ENCODE peak calls at places on chromosomes 4 and X, in six cellular contexts. S is H9, K is trophoblast cell, L is H1, V is IMR-90, N is mesenchymal stem cell. Z is an unnamed sample.

GRCh38 chr4:18859468-18859867 is 837.9 kb upstream of the LCORL start:
- DNase-seq in S (no peak), K (no peak), N (no peak), L (no peak), V (no peak), Z (peak)

GRCh38 chr4:112075129-112075753 is 70.0 kb upstream of the FAM241A start:
- DNase-seq in L (no peak), N (peak), S (peak), K (no peak), V (peak), Z (peak)

GRCh38 chr4:2284934-2285664 is 23.2 kb upstream of the MXD4 start:
- DNase-seq in L (no peak), S (no peak), N (peak), V (peak), K (no peak), Z (no peak)

GRCh38 chrX:13087322-13088154 is 43.1 kb upstream of the FAM9C start:
- DNase-seq in L (no peak), V (peak), N (peak), S (no peak), K (no peak), Z (no peak)

GRCh38 chrX:83521905-83522304 is 13.8 kb downstream of the POU3F4 start:
- DNase-seq in N (no peak), L (no peak), K (no peak), V (no peak), S (no peak), Z (no peak)

GRCh38 chrX:130994671-130995070 is 63.5 kb upstream of the ARHGAP36 start:
- DNase-seq in V (peak), L (no peak), N (peak), K (peak), S (no peak), Z (peak)

GRCh38 chr4:69156913-69157312 is 57.6 kb downstream of the UGT2B11 start:
- DNase-seq in K (peak), N (peak), V (no peak), L (no peak), S (peak), Z (no peak)

GRCh38 chr4:54543088-54543795 is 114.5 kb upstream of the KIT start:
- DNase-seq in K (no peak), V (peak), N (peak), S (no peak), L (no peak), Z (no peak)

GRCh38 chr4:3077796-3078195 is 3.3 kb downstream of the HTT start:
- DNase-seq in K (no peak), L (no peak), N (no peak), S (no peak), V (no peak), Z (no peak)

GRCh38 chr4:121789960-121790829 is 10.9 kb upstream of the EXOSC9 start:
- DNase-seq in L (no peak), K (no peak), V (peak), S (no peak), N (no peak), Z (no peak)

GRCh38 chr4:41670530-41670929 is 78.0 kb downstream of the PHOX2B start:
- DNase-seq in K (no peak), S (no peak), N (no peak), V (no peak), L (no peak), Z (no peak)

GRCh38 chr4:24093446-24093845 is 203.6 kb upstream of the PPARGC1A start:
- DNase-seq in N (no peak), L (no peak), S (no peak), K (no peak), V (no peak), Z (no peak)

GRCh38 chr4:151561551-151562256 is 152.7 kb downstream of the FHIP1A start:
- DNase-seq in L (no peak), N (no peak), V (peak), K (no peak), S (no peak), Z (no peak)
- H3K14ac ChIP-seq in L (no peak), N (no peak), V (no peak), K (no peak), S (no peak), Z (no peak)

GRCh38 chr4:95285797-95286196 is 263.0 kb downstream of the UNC5C start:
- DNase-seq in N (no peak), V (no peak), S (no peak), K (no peak), L (no peak), Z (no peak)
- H3K4ac ChIP-seq in N (no peak), V (no peak), S (no peak), K (no peak), L (no peak), Z (no peak)

GRCh38 chrX:105134273-105134672 is 86.2 kb downstream of the TEX13A start:
- DNase-seq in N (no peak), V (no peak), L (no peak), K (no peak), S (no peak), Z (no peak)

GRCh38 chrX:105136786-105137185 is 83.7 kb downstream of the TEX13A start:
- DNase-seq in V (no peak), L (no peak), S (no peak), N (no peak), K (no peak), Z (no peak)
- H4K91ac ChIP-seq in V (no peak), L (no peak), S (no peak), N (no peak), K (no peak), Z (no peak)

DNA sequence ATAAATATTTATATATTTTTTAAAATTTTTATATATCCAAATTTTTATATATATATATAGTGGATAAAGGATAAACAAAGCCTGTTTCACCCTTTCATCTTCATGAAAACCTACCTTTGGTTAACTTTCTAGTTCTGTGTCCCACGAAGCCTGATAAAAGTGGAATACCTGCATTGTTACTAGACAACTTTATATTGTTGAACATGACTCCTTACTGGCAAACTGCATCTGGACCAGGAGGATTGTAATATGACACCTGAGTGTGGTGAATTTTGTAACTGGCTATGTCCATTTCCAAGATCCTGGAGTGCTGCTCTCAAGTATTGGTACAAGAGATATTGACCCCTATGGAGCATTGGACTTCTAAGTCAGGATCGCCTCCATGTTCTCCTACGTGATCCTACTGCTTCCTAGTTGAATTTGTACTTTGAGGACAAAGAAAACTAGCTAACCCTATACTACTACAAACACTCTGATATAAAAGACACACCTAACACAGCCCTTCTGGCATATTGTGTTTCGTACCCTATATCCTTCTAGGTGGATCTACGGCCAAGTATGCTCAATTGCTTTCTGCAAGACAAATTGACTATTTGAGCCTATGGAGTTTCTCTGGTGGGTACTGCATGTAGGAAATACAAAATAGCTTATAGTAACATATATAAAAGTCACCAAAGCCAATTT is 61.3 kb upstream of the PRRG1 start:
- DNase-seq in N (no peak), L (no peak), V (no peak), S (no peak), K (no peak), Z (no peak)
- H3K14ac ChIP-seq in N (no peak), L (no peak), V (no peak), S (no peak), K (no peak), Z (no peak)

GRCh38 chrX:7111518-7111917 is 36.0 kb upstream of the STS start:
- DNase-seq in K (no peak), V (no peak), L (no peak), S (no peak), N (no peak), Z (no peak)

GRCh38 chrX:7108995-7109634 is 38.4 kb upstream of the STS start:
- DNase-seq in N (peak), K (no peak), S (no peak), L (no peak), V (no peak), Z (peak)

GRCh38 chrX:7109838-7110793 is 37.4 kb upstream of the STS start:
- DNase-seq in K (no peak), N (no peak), L (no peak), V (no peak), S (no peak), Z (no peak)

GRCh38 chrX:7112071-7112470 is 35.4 kb upstream of the STS start:
- DNase-seq in K (no peak), N (no peak), V (no peak), L (no peak), S (no peak), Z (no peak)

DNA sequence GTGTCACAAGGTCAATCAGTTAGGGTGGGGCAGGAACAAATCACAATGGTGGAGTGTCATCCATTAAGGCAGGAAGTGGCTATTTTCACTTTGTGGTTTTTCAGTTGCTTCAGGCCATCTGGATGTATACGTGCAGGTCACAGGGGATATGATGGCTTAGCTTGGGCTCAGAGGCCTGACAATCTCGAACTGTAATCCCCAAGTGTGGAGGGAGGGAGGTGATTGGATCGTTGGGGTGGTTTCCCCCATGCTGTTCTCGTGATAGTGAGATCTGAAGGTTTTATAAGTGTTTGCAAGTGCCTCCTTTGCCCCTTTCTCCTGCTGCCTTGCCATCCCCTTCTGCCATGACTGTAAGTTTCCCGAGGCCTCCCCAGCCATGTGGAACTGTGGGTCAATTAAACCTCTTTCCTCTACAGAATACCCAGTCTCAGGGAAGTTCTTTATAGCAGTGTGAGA is 36.7 kb upstream of the STS start:
- DNase-seq in K (no peak), L (no peak), V (no peak), N (no peak), S (no peak), Z (no peak)
- H3K4ac ChIP-seq in K (no peak), L (no peak), V (no peak), N (no peak), S (no peak), Z (no peak)

DNA sequence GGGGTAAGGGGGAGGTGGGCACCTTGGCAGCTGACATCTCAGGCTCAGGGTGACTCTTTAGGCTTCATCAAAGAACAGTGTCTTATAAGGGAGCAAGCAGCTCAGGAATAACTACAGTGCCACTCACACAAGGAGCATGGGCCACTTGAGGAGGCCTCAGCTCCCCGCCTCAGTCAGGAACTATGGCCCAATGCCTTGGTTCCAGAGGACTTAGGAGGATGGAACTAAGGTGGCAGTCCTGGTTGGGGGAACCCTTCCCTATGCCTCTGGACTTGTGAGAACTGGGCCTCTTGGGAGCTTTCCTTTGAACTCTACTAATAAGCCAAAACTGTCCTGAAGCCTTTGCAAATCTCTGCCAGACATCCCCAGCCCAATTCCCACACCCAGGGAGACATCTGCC is 160.6 kb downstream of the EFNB1 start:
- DNase-seq in S (peak), V (no peak), N (no peak), L (no peak), K (no peak), Z (no peak)
- H4K91ac ChIP-seq in S (no peak), V (peak), N (peak), L (no peak), K (peak), Z (no peak)

DNA sequence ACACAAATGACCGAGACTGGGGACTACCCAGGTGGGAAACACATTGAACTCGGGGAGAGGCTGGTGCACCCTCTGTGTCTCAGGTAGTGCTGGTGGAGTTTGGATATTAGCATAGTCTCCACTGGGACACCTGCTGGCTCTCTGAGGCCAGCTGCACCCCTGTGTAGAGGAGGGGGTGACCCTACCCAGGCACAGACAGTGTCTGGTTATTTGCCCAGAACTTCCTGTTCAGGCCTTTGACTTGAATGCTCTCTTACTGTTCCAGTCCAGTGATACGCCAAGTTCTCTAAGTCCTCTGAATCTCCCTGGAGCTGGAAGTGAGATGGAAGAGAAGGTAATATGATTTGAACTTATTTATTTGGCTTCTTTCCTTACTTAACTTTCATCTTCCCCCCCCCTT is 76.9 kb downstream of the AASDH start:
- DNase-seq in S (no peak), L (no peak), N (no peak), V (no peak), K (no peak), Z (no peak)
- H3K14ac ChIP-seq in S (no peak), L (no peak), N (no peak), V (no peak), K (no peak), Z (no peak)

GRCh38 chr4:153927546-153927945 is 138.7 kb upstream of the SFRP2 start:
- DNase-seq in N (no peak), S (no peak), L (no peak), V (no peak), K (no peak), Z (no peak)

GRCh38 chr4:153931804-153932203 is 142.9 kb upstream of the SFRP2 start:
- DNase-seq in L (no peak), N (peak), K (no peak), V (no peak), S (no peak), Z (no peak)

GRCh38 chr4:153933851-153934688 is 145.2 kb upstream of the SFRP2 start:
- DNase-seq in K (no peak), V (no peak), N (no peak), L (no peak), S (no peak), Z (no peak)

GRCh38 chr4:153934689-153935017 is 145.8 kb upstream of the SFRP2 start:
- DNase-seq in V (no peak), N (peak), L (no peak), S (no peak), K (no peak), Z (no peak)

GRCh38 chr4:153929651-153930050 is 140.8 kb upstream of the SFRP2 start:
- DNase-seq in L (no peak), V (no peak), S (no peak), K (no peak), N (no peak), Z (peak)
- H3K4ac ChIP-seq in L (no peak), V (no peak), S (no peak), K (no peak), N (no peak), Z (no peak)

DNA sequence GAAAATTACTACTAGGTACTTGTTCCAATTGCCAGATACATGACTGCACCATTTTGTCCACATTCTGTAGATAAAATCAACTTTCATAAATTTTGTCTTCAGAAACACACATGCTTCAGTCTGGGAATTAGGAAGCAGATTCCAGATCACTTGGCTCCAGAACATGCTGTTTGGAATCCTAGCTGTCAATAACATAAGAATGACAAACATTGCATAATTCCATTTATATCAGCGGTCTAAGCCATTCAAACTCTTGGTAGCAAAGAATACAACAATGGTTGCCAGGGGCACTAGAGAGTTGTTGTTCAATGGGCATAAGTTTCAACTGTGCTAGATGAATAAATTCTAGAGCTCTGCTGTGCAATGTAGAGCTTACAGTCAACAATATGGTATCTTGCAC is 1112.1 kb upstream of the AGA start:
- DNase-seq in S (no peak), L (no peak), V (no peak), K (no peak), N (no peak), Z (no peak)
- H4K91ac ChIP-seq in S (no peak), L (no peak), V (no peak), K (no peak), N (no peak), Z (no peak)

Z was measured in neuronal stem cell.